ENCODE peak calls at places on chromosomes 7 and 10, in six cellular contexts. B, V, J, W, K and A are unnamed samples.

GRCh38 chr7:158617737-158618128 is 30.1 kb upstream of the PTPRN2 start:
- DNase-seq in V (no peak), J (no peak), B (no peak), K (no peak), W (no peak), A (no peak)

GRCh38 chr7:131649879-131650278 is 93.5 kb upstream of the PODXL start:
- DNase-seq in K (no peak), W (no peak), J (no peak), V (no peak), B (no peak), A (no peak)

GRCh38 chr10:62244785-62245595 is 23.7 kb downstream of the RTKN2 start:
- DNase-seq in J (peak; percentile 86), V (peak; percentile 67), K (peak; percentile 40), B (no peak), W (peak; percentile 75), A (peak; percentile 79)

GRCh38 chr10:48670978-48671913 is 13.4 kb upstream of the WDFY4 start:
- DNase-seq in B (no peak), J (no peak), K (no peak), V (no peak), W (no peak), A (no peak)

GRCh38 chr10:68684413-68684812 is 36.6 kb upstream of the CCAR1 start:
- DNase-seq in B (no peak), V (no peak), W (peak; percentile 0), K (no peak), J (no peak), A (no peak)

GRCh38 chr10:114609518-114610426 is 48.3 kb downstream of the ABLIM1 start:
- DNase-seq in V (no peak), B (no peak), W (no peak), J (no peak), K (no peak), A (no peak)

GRCh38 chr7:474605-475424 is 44.8 kb downstream of the PDGFA start:
- DNase-seq in J (no peak), B (no peak), K (no peak), V (no peak), W (no peak), A (no peak)

GRCh38 chr7:604038-604883 is 84.6 kb upstream of the PDGFA start:
- DNase-seq in K (peak; percentile 86), W (peak; percentile 71), B (no peak), V (no peak), J (peak; percentile 93), A (peak; percentile 96)

GRCh38 chr7:120837599-120837998 is 20.3 kb downstream of the TSPAN12 start:
- DNase-seq in K (no peak), J (no peak), W (peak; percentile 71), B (no peak), V (no peak), A (no peak)

GRCh38 chr7:12518920-12519681 is 51.4 kb upstream of the SCIN start:
- DNase-seq in B (peak; percentile 20), K (peak; percentile 26), V (peak; percentile 34), J (peak; percentile 5), W (no peak), A (peak; percentile 28)

GRCh38 chr10:58734116-58734515 is 221.4 kb downstream of the BICC1 start:
- DNase-seq in V (no peak), B (no peak), W (no peak), K (no peak), J (no peak), A (no peak)

DNA sequence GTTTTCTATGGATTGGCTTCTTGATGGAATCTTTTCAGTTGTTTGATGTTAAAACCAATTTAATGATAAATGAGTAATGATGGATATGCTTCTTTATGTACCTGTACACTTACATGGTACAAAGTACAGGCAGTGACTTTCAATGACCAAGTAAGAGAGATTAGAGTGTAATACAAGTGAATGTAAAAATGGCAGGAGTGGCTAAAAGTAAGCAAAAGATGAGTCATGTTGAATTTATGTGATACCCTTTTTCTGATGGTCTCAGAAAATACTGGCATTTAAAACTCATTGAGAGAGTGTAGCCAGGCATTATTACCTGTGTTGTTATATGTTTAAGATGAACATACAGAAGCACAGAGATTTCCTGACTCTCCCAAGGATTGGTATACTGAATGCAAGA is 97.1 kb downstream of the GPR85 start:
- DNase-seq in B (no peak), J (no peak), W (no peak), V (no peak), K (no peak), A (no peak)
- TF ChIP-seq MYC in B (no peak), J (no peak), W (no peak), V (no peak), K (no peak), A (no peak)

GRCh38 chr7:71868797-71869196 is 543.3 kb downstream of the CALN1 start:
- DNase-seq in W (no peak), J (no peak), V (no peak), B (no peak), K (peak; percentile 16), A (peak; percentile 77)

GRCh38 chr7:71867626-71868025 is 544.5 kb downstream of the CALN1 start:
- DNase-seq in V (no peak), W (no peak), J (no peak), K (no peak), B (no peak), A (no peak)

DNA sequence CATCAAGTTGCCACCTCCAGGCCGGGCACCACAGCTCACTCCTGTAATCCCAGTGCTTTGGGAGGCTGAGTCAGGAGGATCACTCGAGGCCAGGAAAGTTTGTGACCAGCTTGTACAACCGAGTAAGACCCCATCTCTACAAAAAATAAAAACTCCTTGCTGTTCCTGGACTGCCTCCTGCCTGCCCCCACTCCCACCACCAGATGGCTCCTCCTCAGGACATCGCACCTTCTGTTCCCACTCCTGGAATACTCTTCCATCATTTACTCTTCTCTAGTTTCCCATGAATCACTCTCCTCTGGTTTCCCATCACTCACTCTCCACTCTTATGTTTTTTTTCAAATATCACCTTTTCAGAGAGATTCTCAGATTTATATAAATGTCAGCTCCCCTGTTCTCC is 540.7 kb downstream of the CALN1 start:
- DNase-seq in B (no peak), K (peak; percentile 38), J (no peak), W (no peak), V (no peak), A (no peak)
- TF ChIP-seq CTCF in B (no peak), K (peak; percentile 49), J (no peak), W (no peak), V (no peak), A (no peak)

GRCh38 chr10:75034714-75035258 is 76.7 kb upstream of the SAMD8 start:
- DNase-seq in B (no peak), K (no peak), J (no peak), V (no peak), W (no peak), A (no peak)

GRCh38 chr10:75033399-75034130 is 77.9 kb upstream of the SAMD8 start:
- DNase-seq in W (no peak), V (no peak), J (no peak), K (no peak), B (no peak), A (no peak)

GRCh38 chr10:75032119-75032518 is 79.3 kb upstream of the SAMD8 start:
- DNase-seq in W (no peak), K (no peak), B (no peak), V (no peak), J (no peak), A (no peak)

GRCh38 chr10:75032813-75033212 is 78.6 kb upstream of the SAMD8 start:
- DNase-seq in K (no peak), V (no peak), B (no peak), W (no peak), J (no peak), A (no peak)

DNA sequence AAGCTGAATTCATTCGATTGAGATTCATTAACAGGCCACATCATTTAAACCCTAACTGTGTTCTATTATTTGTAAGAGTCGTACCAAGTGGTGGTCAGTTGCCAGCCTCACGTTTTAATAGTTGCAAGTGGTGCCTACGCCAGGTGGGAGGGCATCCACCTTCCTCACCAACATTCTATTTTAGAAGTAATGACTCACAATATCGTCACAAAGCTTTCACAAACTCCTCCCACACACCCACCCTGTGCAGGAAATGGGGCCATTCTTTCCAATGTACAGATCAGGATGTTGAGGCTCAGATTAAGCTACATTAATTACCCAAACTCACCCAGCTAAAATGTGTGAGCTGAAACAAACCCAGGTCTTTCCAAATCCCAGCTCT is 77.3 kb upstream of the SAMD8 start:
- DNase-seq in V (no peak), B (no peak), J (no peak), W (no peak), K (no peak), A (peak; percentile 32)
- TF ChIP-seq MYC in V (no peak), B (no peak), J (no peak), W (no peak), K (no peak), A (no peak)

GRCh38 chr7:18102576-18102975 is 74.9 kb upstream of the PRPS1L1 start:
- DNase-seq in W (no peak), J (no peak), B (no peak), V (no peak), K (no peak), A (no peak)
- TF ChIP-seq CTCF in W (no peak), J (no peak), B (no peak), V (no peak), K (no peak), A (no peak)

GRCh38 chr7:36547361-36547760 is 157.7 kb downstream of the ANLN start:
- DNase-seq in K (no peak), B (no peak), J (no peak), W (no peak), V (no peak), A (no peak)

GRCh38 chr7:36545291-36545690 is 155.6 kb downstream of the ANLN start:
- DNase-seq in J (no peak), K (no peak), B (no peak), V (no peak), W (no peak), A (no peak)

GRCh38 chr7:36549003-36549402 is 159.3 kb downstream of the ANLN start:
- DNase-seq in V (no peak), B (no peak), J (no peak), W (no peak), K (no peak), A (no peak)

GRCh38 chr7:36546331-36546730 is 156.7 kb downstream of the ANLN start:
- DNase-seq in V (no peak), J (no peak), B (no peak), W (no peak), K (no peak), A (no peak)
- TF ChIP-seq MYC in V (no peak), J (no peak), B (no peak), W (no peak), K (no peak), A (no peak)

GRCh38 chr7:87784424-87784823 is 91.7 kb downstream of the SLC25A40 start:
- DNase-seq in V (no peak), B (no peak), J (no peak), K (no peak), W (no peak), A (peak; percentile 25)
- TF ChIP-seq CTCF in V (peak; percentile 33), B (no peak), J (no peak), K (peak; percentile 6), W (no peak), A (no peak)